ENCODE peak calls at places on chromosome 15, in five cellular contexts. One of them, this sample, is unnamed.

GRCh38 chr15:101055411-101055810 is 136.3 kb downstream of the LRRK1 start:
- DNase-seq in fibroblast of pulmonary artery: no peak
- DNase-seq in endothelial cell: no peak
- DNase-seq in heart left ventricle: no peak
- DNase-seq in sigmoid colon: peak; percentile 14
- DNase-seq in this sample: no peak

GRCh38 chr15:50128266-50128665 is 9.2 kb upstream of the ATP8B4 start:
- DNase-seq in sigmoid colon: peak; percentile 85
- DNase-seq in endothelial cell: no peak
- DNase-seq in fibroblast of pulmonary artery: no peak
- DNase-seq in heart left ventricle: peak; percentile 64
- DNase-seq in this sample: peak; percentile 76

GRCh38 chr15:84736375-84736774 is 12.0 kb upstream of the ZNF592 start:
- DNase-seq in heart left ventricle: no peak
- DNase-seq in fibroblast of pulmonary artery: no peak
- DNase-seq in endothelial cell: no peak
- DNase-seq in sigmoid colon: no peak
- DNase-seq in this sample: peak; percentile 65

GRCh38 chr15:28960979-28961378 is 75.2 kb downstream of the APBA2 start:
- DNase-seq in endothelial cell: no peak
- DNase-seq in fibroblast of pulmonary artery: peak; percentile 86
- DNase-seq in sigmoid colon: no peak
- DNase-seq in heart left ventricle: no peak
- DNase-seq in this sample: peak; percentile 3

GRCh38 chr15:44550734-44551133 is 13.8 kb downstream of the EIF3J start:
- DNase-seq in fibroblast of pulmonary artery: no peak
- DNase-seq in sigmoid colon: no peak
- DNase-seq in heart left ventricle: no peak
- DNase-seq in endothelial cell: no peak
- DNase-seq in this sample: no peak

GRCh38 chr15:67902579-67902979 is 62.7 kb upstream of the RNU6-1 start:
- DNase-seq in heart left ventricle: no peak
- DNase-seq in sigmoid colon: no peak
- DNase-seq in fibroblast of pulmonary artery: no peak
- DNase-seq in endothelial cell: no peak
- DNase-seq in this sample: no peak

GRCh38 chr15:36757189-36757814 is 177.9 kb downstream of the CDIN1 start:
- DNase-seq in sigmoid colon: no peak
- DNase-seq in heart left ventricle: no peak
- DNase-seq in fibroblast of pulmonary artery: peak; percentile 39
- DNase-seq in endothelial cell: no peak
- DNase-seq in this sample: no peak

GRCh38 chr15:44712108-44713005 is 1.0 kb downstream of the B2M start:
- DNase-seq in endothelial cell: no peak
- DNase-seq in heart left ventricle: peak; percentile 73
- DNase-seq in sigmoid colon: peak; percentile 88
- DNase-seq in fibroblast of pulmonary artery: peak; percentile 89
- DNase-seq in this sample: peak; percentile 84

GRCh38 chr15:27743078-27743477 is 356.0 kb downstream of the OCA2 start:
- DNase-seq in endothelial cell: no peak
- DNase-seq in heart left ventricle: no peak
- DNase-seq in sigmoid colon: no peak
- DNase-seq in fibroblast of pulmonary artery: no peak
- DNase-seq in this sample: no peak

GRCh38 chr15:33068007-33068441 is 126.5 kb downstream of the FMN1 start:
- DNase-seq in fibroblast of pulmonary artery: no peak
- DNase-seq in endothelial cell: no peak
- DNase-seq in sigmoid colon: peak; percentile 74
- DNase-seq in heart left ventricle: peak; percentile 53
- DNase-seq in this sample: no peak

GRCh38 chr15:49718234-49718633 is 97.4 kb downstream of the DTWD1 start:
- DNase-seq in heart left ventricle: no peak
- DNase-seq in sigmoid colon: no peak
- DNase-seq in fibroblast of pulmonary artery: peak; percentile 81
- DNase-seq in endothelial cell: no peak
- DNase-seq in this sample: no peak

GRCh38 chr15:64519897-64520296 is 59.5 kb downstream of the ZNF609 start:
- DNase-seq in fibroblast of pulmonary artery: no peak
- DNase-seq in endothelial cell: no peak
- DNase-seq in heart left ventricle: no peak
- DNase-seq in sigmoid colon: no peak
- DNase-seq in this sample: no peak

GRCh38 chr15:85589873-85590272 is 204.9 kb downstream of the KLHL25 start:
- DNase-seq in heart left ventricle: no peak
- DNase-seq in endothelial cell: no peak
- DNase-seq in fibroblast of pulmonary artery: peak; percentile 66
- DNase-seq in sigmoid colon: no peak
- DNase-seq in this sample: no peak

GRCh38 chr15:50262533-50262932 is 3.0 kb downstream of the HDC start:
- DNase-seq in sigmoid colon: no peak
- DNase-seq in endothelial cell: no peak
- DNase-seq in fibroblast of pulmonary artery: no peak
- DNase-seq in heart left ventricle: no peak
- DNase-seq in this sample: no peak

GRCh38 chr15:78978601-78979179 is 33.8 kb upstream of the CTSH start:
- DNase-seq in endothelial cell: no peak
- DNase-seq in fibroblast of pulmonary artery: no peak
- DNase-seq in sigmoid colon: no peak
- DNase-seq in heart left ventricle: no peak
- DNase-seq in this sample: no peak

This sample was measured in spleen.